ENCODE peak calls at places on chromosome 11, in nine cellular contexts. P is PC-3, Y is IMR-90, Z is fibroblast of lung, M is HCT116, R is MM.1S, Q is H9, B is neural progenitor cell, J is K562. K is an unnamed sample.
A peak's percentile ranks its signal among the peaks of the same experiment; 100 is the strongest.

GRCh38 chr11:20565236-20565635 is 34.2 kb upstream of the SLC6A5 start:
- DNase-seq in Y (no peak), Q (no peak), J (no peak), M (no peak), Z (no peak), P (no peak), R (no peak), B (no peak), K (no peak)

GRCh38 chr11:48142886-48143285 is 73.7 kb upstream of the OR4B1 start:
- DNase-seq in B (peak; percentile 21), Z (no peak), M (no peak), Y (no peak), R (no peak), P (no peak), Q (no peak), J (no peak), K (no peak)

GRCh38 chr11:33699515-33700424 is 856 bp downstream of the C11orf91 start:
- DNase-seq in R (no peak), P (no peak), Z (no peak), M (no peak), Y (no peak), J (peak; percentile 34), B (no peak), Q (no peak), K (no peak)

GRCh38 chr11:2084721-2085120 is 54.5 kb downstream of the IGF2 start:
- DNase-seq in Q (no peak), M (no peak), R (no peak), B (no peak), Y (no peak), J (no peak), Z (no peak), P (no peak), K (no peak)

GRCh38 chr11:72712168-72712721 is 38.0 kb upstream of the PDE2A start:
- DNase-seq in P (no peak), B (peak; percentile 56), Y (no peak), M (no peak), Z (peak; percentile 40), J (no peak), Q (no peak), R (no peak), K (no peak)

GRCh38 chr11:2569321-2569721 is 124.5 kb downstream of the KCNQ1 start:
- DNase-seq in Y (no peak), P (no peak), Q (no peak), J (no peak), R (peak; percentile 8), M (no peak), Z (no peak), B (no peak), K (no peak)

GRCh38 chr11:39732002-39732401 is 1727.5 kb downstream of the LRRC4C start:
- DNase-seq in M (no peak), Q (no peak), Z (no peak), B (no peak), Y (no peak), J (no peak), P (no peak), R (peak; percentile 14), K (no peak)

GRCh38 chr11:114616516-114616915 is 20.9 kb upstream of the NXPE4 start:
- DNase-seq in Y (no peak), M (no peak), Q (no peak), B (no peak), J (no peak), Z (no peak), P (no peak), R (no peak), K (no peak)

GRCh38 chr11:112558691-112559090 is 298.0 kb upstream of the PLET1 start:
- DNase-seq in R (no peak), Y (peak; percentile 43), Z (peak; percentile 76), J (no peak), P (no peak), B (no peak), Q (no peak), M (no peak), K (no peak)

GRCh38 chr11:109320595-109320994 is 101.4 kb upstream of the C11orf87 start:
- DNase-seq in P (peak; percentile 70), Y (peak; percentile 34), J (no peak), Z (peak; percentile 91), R (no peak), B (no peak), M (peak; percentile 57), Q (no peak), K (no peak)

GRCh38 chr11:61392991-61393595 is 706 bp downstream of the TMEM216 start:
- DNase-seq in Q (no peak), B (peak; percentile 22), Y (peak; percentile 34), M (no peak), J (peak; percentile 39), P (peak; percentile 53), Z (peak; percentile 32), R (peak; percentile 34), K (peak; percentile 43)

GRCh38 chr11:2127357-2127971 is 11.7 kb downstream of the IGF2 start:
- DNase-seq in M (no peak), B (no peak), P (no peak), J (no peak), Z (no peak), Q (no peak), Y (no peak), R (no peak), K (no peak)

GRCh38 chr11:6497069-6497839 is at the start of gene DNHD1:
- DNase-seq in Y (no peak), Z (no peak), M (no peak), P (no peak), R (no peak), B (peak; percentile 16), Q (peak; percentile 78), J (no peak), K (peak; percentile 89)

GRCh38 chr11:124194696-124195418 is 11.7 kb downstream of the OR10D3 start:
- DNase-seq in M (peak; percentile 57), Y (peak; percentile 58), R (peak; percentile 65), P (peak; percentile 79), B (peak; percentile 72), Q (peak; percentile 57), Z (peak; percentile 28), J (peak; percentile 65), K (peak; percentile 80)

GRCh38 chr11:8315463-8315862 is 51.8 kb upstream of the LMO1 start:
- DNase-seq in J (no peak), R (no peak), Z (no peak), P (no peak), M (no peak), B (no peak), Y (no peak), Q (no peak), K (no peak)

DNA sequence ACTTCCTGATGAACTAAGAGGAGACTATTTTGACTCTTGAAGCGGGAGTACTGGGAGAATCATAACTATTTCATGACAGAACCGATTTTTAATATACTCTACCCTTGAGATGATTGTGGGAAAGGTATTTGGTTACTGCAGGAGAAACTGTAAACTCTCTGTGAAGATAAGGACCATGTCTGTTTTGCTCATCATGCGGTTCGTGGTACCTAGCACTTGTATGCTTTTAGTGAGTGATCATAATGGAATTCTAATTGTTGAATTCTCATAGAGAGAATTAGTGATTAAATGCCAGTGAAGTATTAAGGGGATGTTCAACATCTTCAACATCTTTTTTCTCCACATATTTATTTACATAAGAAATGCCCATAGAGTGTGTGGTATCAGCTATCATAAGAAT is 11.4 kb downstream of the AASDHPPT start:
- DNase-seq in M (no peak), P (peak; percentile 26), Q (no peak), Z (peak; percentile 83), J (no peak), Y (peak; percentile 75), B (no peak), R (no peak), K (no peak)
- H3K4me2 ChIP-seq in M (no peak overlapping the region), P (peak overlapping the region; percentile 18), Q (no peak overlapping the region), Z (no peak overlapping the region), J (no peak overlapping the region), Y (no peak overlapping the region), B (no peak overlapping the region), R (no peak overlapping the region), K (no peak overlapping the region)

DNA sequence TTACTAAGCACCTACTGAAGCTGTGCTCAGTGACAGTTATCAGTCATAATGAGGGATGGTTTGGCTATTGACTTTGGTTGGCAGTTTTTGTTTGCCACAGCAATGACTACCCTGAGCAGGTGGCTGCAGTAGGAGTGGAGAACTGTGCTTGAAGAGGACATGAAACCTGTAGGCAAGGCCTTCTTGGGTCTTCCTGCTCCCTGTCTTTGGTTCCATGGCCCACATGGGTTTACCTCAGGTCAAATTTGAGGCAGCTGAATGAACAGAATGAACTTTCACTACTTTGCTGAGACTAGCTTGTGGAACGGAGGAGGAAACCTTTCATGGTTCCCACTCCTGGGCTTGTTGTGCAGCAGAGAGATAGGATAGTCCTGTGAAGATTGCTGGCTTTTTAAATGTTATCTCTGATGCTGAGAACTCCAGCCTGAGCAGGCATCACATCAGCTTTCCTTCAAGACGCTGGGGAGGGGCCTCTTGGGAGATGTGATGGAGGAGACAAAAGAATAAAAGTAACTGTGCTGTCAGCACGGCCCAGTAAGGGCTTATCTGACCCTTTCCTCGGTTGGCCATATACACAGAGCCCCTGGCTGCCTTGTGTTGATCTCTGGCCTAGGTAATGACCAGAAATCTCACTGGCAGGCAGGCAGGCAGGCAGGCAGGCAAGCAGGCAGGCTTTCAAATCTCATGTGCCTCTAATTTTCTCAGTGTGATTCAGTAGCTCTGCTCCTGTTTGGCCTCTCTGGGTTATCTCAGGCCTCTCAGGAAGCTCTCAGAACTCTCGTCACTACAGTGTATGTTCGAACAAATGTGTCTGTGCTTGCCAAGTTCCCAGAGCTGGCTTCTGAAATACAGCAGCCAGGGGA is 12.0 kb downstream of the STIM1 start:
- DNase-seq in Y (no peak), R (peak; percentile 75), Q (no peak), Z (peak; percentile 12), B (no peak), J (peak; percentile 75), P (no peak), M (no peak), K (no peak)
- H4K20me1 ChIP-seq in Y (no peaks in the 10 kb centered on the region), R (peaks cover 3% of the 10 kb centered on the region), Q (no peaks in the 10 kb centered on the region), Z (no peaks in the 10 kb centered on the region), B (no peaks in the 10 kb centered on the region), J (no peaks in the 10 kb centered on the region), P (no peaks in the 10 kb centered on the region), M (no peaks in the 10 kb centered on the region), K (no peaks in the 10 kb centered on the region)

GRCh38 chr11:69296890-69297224 is 2.9 kb downstream of the MYEOV start:
- DNase-seq in B (no peak), Z (no peak), R (no peak), M (no peak), J (no peak), Y (no peak), P (no peak), Q (no peak), K (no peak)
- H3K4me1 ChIP-seq in B (no peaks in the 10 kb centered on the region), Z (peaks cover 45% of the 10 kb centered on the region), R (peaks cover 45% of the 10 kb centered on the region), M (peaks cover 69% of the 10 kb centered on the region), J (peaks cover 81% of the 10 kb centered on the region), Y (peaks cover 44% of the 10 kb centered on the region), P (peaks cover 69% of the 10 kb centered on the region), Q (peaks cover 3% of the 10 kb centered on the region), K (no peaks in the 10 kb centered on the region)

DNA sequence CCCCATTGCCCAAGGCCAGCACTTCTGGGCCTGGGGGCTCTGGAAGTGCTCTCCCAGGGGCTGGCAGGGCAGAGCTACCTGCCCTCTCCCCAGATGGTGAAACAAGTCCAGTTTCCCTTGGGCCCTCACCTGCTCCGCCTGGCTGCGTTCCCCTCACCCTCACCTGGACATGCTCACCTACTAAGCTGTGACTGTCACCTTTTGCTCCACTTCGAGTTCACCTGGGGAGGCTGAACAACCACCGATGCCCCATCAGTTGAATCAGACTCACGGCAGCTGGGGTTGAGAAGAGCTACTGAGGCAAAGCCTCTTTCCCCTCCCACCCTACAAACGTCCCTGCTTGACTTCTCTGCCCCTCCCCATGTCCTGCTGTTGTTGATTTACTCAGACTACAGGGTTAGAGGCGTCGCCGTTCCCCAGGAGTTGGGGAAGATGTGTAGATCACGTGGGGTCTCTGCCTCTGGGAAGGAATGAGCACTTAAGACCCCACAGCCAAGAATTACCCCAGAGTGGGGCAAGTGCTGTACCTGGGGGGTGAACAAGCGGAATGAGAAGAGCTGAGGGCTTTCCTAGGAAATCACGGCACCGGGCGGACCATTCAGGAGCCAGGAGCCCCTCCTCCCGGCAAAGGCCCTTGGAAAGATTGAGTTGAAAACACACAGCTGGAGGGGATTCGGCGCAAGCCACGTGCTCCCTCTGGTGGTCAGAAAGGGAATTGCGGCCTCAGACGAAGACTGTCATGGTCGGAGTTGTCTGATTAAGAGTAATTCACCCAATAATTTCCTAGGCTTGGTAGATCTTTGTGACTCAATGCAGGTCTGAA is 7.1 kb downstream of the FXYD2 start:
- DNase-seq in Z (peak; percentile 55), M (peak; percentile 63), Y (peak; percentile 65), R (peak; percentile 79), B (peak; percentile 89), J (peak; percentile 65), Q (peak; percentile 90), P (peak; percentile 89), K (peak; percentile 88)
- H3K4me2 ChIP-seq in Z (no peak overlapping the region), M (peak overlapping the region; percentile 63), Y (peak overlapping the region; percentile 8), R (peak overlapping the region; percentile 39), B (peak overlapping the region; percentile 73), J (no peak overlapping the region), Q (peak overlapping the region; percentile 29), P (peak overlapping the region; percentile 32), K (peak overlapping the region; percentile 76)